ENCODE peak calls at places on chromosomes 12 and 14, in ten cellular contexts. One of them, this sample, is unnamed.

GRCh38 chr12:105205322-105206048 is 30.5 kb downstream of the APPL2 start:
- DNase-seq in stomach: no peak
- DNase-seq in K562: no peak
- DNase-seq in A549: no peak
- DNase-seq in ovary: no peak
- DNase-seq in SK-N-SH: no peak
- DNase-seq in sigmoid colon: no peak
- DNase-seq in HepG2: no peak
- DNase-seq in transverse colon: peak
- DNase-seq in tibial nerve: no peak
- DNase-seq in this sample: no peak

GRCh38 chr12:91892081-91892855 is 253.4 kb downstream of the BTG1 start:
- DNase-seq in tibial nerve: no peak
- DNase-seq in ovary: no peak
- DNase-seq in A549: no peak
- DNase-seq in SK-N-SH: no peak
- DNase-seq in K562: no peak
- DNase-seq in stomach: no peak
- DNase-seq in transverse colon: no peak
- DNase-seq in sigmoid colon: no peak
- DNase-seq in HepG2: no peak
- DNase-seq in this sample: no peak

GRCh38 chr12:118337194-118337838 is 35.4 kb downstream of the TAOK3 start:
- DNase-seq in A549: no peak
- DNase-seq in HepG2: no peak
- DNase-seq in sigmoid colon: no peak
- DNase-seq in transverse colon: no peak
- DNase-seq in SK-N-SH: no peak
- DNase-seq in ovary: no peak
- DNase-seq in K562: no peak
- DNase-seq in tibial nerve: no peak
- DNase-seq in stomach: no peak
- DNase-seq in this sample: no peak

GRCh38 chr12:58917699-58918334 is 2.5 kb downstream of the LRIG3 start:
- DNase-seq in K562: no peak
- DNase-seq in transverse colon: no peak
- DNase-seq in stomach: no peak
- DNase-seq in SK-N-SH: no peak
- DNase-seq in sigmoid colon: no peak
- DNase-seq in ovary: no peak
- DNase-seq in HepG2: no peak
- DNase-seq in tibial nerve: no peak
- DNase-seq in A549: no peak
- DNase-seq in this sample: no peak

GRCh38 chr14:64520699-64521098 is 16.1 kb downstream of the ZBTB1 start:
- DNase-seq in sigmoid colon: no peak
- DNase-seq in stomach: no peak
- DNase-seq in K562: no peak
- DNase-seq in transverse colon: no peak
- DNase-seq in HepG2: no peak
- DNase-seq in SK-N-SH: no peak
- DNase-seq in A549: no peak
- DNase-seq in ovary: no peak
- DNase-seq in tibial nerve: no peak
- DNase-seq in this sample: no peak

GRCh38 chr12:58860050-58860787 is 60.1 kb downstream of the LRIG3 start:
- DNase-seq in sigmoid colon: no peak
- DNase-seq in transverse colon: no peak
- DNase-seq in stomach: peak
- DNase-seq in K562: no peak
- DNase-seq in ovary: no peak
- DNase-seq in HepG2: peak
- DNase-seq in A549: no peak
- DNase-seq in SK-N-SH: no peak
- DNase-seq in tibial nerve: no peak
- DNase-seq in this sample: no peak

GRCh38 chr14:96324219-96324618 is 38.9 kb downstream of the ATG2B start:
- DNase-seq in transverse colon: no peak
- DNase-seq in ovary: no peak
- DNase-seq in SK-N-SH: no peak
- DNase-seq in K562: no peak
- DNase-seq in A549: no peak
- DNase-seq in sigmoid colon: no peak
- DNase-seq in stomach: no peak
- DNase-seq in tibial nerve: no peak
- DNase-seq in HepG2: no peak
- DNase-seq in this sample: peak

GRCh38 chr12:113049976-113050742 is 6.4 kb upstream of the DTX1 start:
- DNase-seq in stomach: no peak
- DNase-seq in transverse colon: peak
- DNase-seq in ovary: no peak
- DNase-seq in HepG2: peak
- DNase-seq in SK-N-SH: peak
- DNase-seq in tibial nerve: no peak
- DNase-seq in sigmoid colon: no peak
- DNase-seq in A549: peak
- DNase-seq in K562: no peak
- DNase-seq in this sample: no peak

GRCh38 chr14:58196198-58196597 is 3.8 kb upstream of the ACTR10 start:
- DNase-seq in K562: peak
- DNase-seq in sigmoid colon: no peak
- DNase-seq in tibial nerve: no peak
- DNase-seq in ovary: no peak
- DNase-seq in transverse colon: no peak
- DNase-seq in HepG2: no peak
- DNase-seq in stomach: no peak
- DNase-seq in A549: no peak
- DNase-seq in SK-N-SH: no peak
- DNase-seq in this sample: no peak

GRCh38 chr12:53453953-53454640 is 2.2 kb downstream of the PCBP2 start:
- DNase-seq in stomach: no peak
- DNase-seq in HepG2: no peak
- DNase-seq in tibial nerve: no peak
- DNase-seq in sigmoid colon: no peak
- DNase-seq in K562: no peak
- DNase-seq in A549: no peak
- DNase-seq in ovary: no peak
- DNase-seq in SK-N-SH: no peak
- DNase-seq in transverse colon: no peak
- DNase-seq in this sample: no peak

GRCh38 chr12:53461059-53461458 is 9.2 kb downstream of the PCBP2 start:
- DNase-seq in ovary: no peak
- DNase-seq in tibial nerve: no peak
- DNase-seq in HepG2: no peak
- DNase-seq in sigmoid colon: no peak
- DNase-seq in transverse colon: no peak
- DNase-seq in K562: no peak
- DNase-seq in SK-N-SH: no peak
- DNase-seq in A549: no peak
- DNase-seq in stomach: no peak
- DNase-seq in this sample: no peak

GRCh38 chr12:53454710-53455109 is 2.8 kb downstream of the PCBP2 start:
- DNase-seq in stomach: no peak
- DNase-seq in tibial nerve: no peak
- DNase-seq in HepG2: no peak
- DNase-seq in K562: no peak
- DNase-seq in A549: no peak
- DNase-seq in transverse colon: no peak
- DNase-seq in ovary: no peak
- DNase-seq in sigmoid colon: no peak
- DNase-seq in SK-N-SH: peak
- DNase-seq in this sample: no peak

GRCh38 chr12:53459097-53459496 is 7.2 kb downstream of the PCBP2 start:
- DNase-seq in ovary: no peak
- DNase-seq in HepG2: no peak
- DNase-seq in K562: no peak
- DNase-seq in sigmoid colon: no peak
- DNase-seq in stomach: no peak
- DNase-seq in SK-N-SH: no peak
- DNase-seq in transverse colon: no peak
- DNase-seq in tibial nerve: no peak
- DNase-seq in A549: no peak
- DNase-seq in this sample: no peak

DNA sequence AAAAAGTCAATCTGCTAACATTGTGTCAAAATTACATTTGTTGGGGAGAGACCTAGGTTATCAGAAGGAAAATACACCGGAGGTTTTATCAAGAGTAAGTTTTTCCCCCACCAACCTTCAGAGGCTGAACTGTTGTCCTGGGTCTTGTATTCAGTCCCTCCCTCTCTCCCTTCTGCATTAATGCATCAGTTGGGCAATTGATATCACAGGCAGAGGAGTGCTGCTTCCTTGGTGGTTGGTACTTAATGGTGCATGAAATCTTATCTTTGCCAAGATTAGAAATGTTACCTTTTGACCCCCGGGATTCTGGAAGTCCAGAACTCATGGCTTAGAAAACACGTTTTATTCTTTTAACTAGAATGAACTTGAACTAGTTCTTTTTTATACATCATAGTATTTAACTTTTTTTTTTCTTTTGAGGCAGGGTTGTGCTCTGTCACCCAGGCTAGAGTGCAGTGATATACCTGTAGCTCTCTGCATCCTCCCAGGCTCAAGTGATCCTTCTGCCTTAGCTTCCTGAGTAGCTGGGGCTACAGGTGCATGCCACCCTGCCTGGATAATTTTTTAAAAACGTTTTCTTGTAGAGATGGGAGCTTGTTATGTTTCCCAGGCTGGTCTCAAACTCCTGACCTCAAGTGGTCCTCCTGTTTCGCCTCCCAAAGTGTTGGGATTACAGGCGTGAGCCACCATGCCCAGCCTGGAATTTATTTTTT is 4.9 kb downstream of the PCBP2 start:
- DNase-seq in transverse colon: no peak
- DNase-seq in sigmoid colon: no peak
- DNase-seq in tibial nerve: no peak
- DNase-seq in A549: no peak
- DNase-seq in SK-N-SH: no peak
- DNase-seq in HepG2: no peak
- DNase-seq in K562: no peak
- DNase-seq in ovary: no peak
- DNase-seq in stomach: no peak
- DNase-seq in this sample: no peak
- H3K27ac ChIP-seq in transverse colon: no peak
- H3K27ac ChIP-seq in sigmoid colon: no peak
- H3K27ac ChIP-seq in tibial nerve: no peak
- H3K27ac ChIP-seq in A549: no peak
- H3K27ac ChIP-seq in SK-N-SH: no peak
- H3K27ac ChIP-seq in HepG2: no peak
- H3K27ac ChIP-seq in K562: no peak
- H3K27ac ChIP-seq in ovary: no peak
- H3K27ac ChIP-seq in stomach: no peak
- H3K27ac ChIP-seq in this sample: no peak

GRCh38 chr14:37452323-37452722 is 142.7 kb downstream of the FOXA1 start:
- DNase-seq in tibial nerve: no peak
- DNase-seq in HepG2: no peak
- DNase-seq in SK-N-SH: no peak
- DNase-seq in transverse colon: no peak
- DNase-seq in A549: no peak
- DNase-seq in K562: no peak
- DNase-seq in sigmoid colon: no peak
- DNase-seq in stomach: no peak
- DNase-seq in ovary: no peak
- DNase-seq in this sample: no peak

GRCh38 chr14:37443461-37443860 is 151.6 kb downstream of the FOXA1 start:
- DNase-seq in stomach: no peak
- DNase-seq in tibial nerve: no peak
- DNase-seq in transverse colon: no peak
- DNase-seq in A549: no peak
- DNase-seq in HepG2: no peak
- DNase-seq in K562: no peak
- DNase-seq in SK-N-SH: no peak
- DNase-seq in sigmoid colon: no peak
- DNase-seq in ovary: no peak
- DNase-seq in this sample: no peak

DNA sequence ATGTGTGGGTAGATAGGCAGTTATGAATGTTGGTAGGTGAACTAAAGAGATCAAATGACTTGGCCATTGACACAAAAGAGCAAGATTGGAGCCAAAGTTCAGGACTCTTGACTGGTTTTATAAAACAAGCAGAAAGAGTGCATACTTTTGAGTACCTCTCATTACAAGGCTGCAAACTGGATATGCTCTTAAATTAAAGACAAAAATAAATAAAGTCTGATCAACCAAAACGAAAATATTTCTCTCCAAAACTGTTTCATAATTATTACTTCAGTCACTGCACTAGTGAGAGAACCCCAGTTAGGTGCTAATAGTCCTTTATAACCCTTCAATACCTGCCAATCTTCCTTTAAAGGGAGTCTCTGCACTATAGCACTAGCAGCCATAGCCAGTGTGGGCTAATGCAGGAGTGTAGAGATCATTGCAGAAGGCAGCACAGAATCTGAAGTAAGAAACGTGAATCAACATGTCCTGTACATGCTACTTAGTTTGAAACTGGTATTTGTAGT is 147.1 kb downstream of the FOXA1 start:
- DNase-seq in tibial nerve: no peak
- DNase-seq in transverse colon: no peak
- DNase-seq in K562: no peak
- DNase-seq in stomach: no peak
- DNase-seq in HepG2: peak
- DNase-seq in sigmoid colon: no peak
- DNase-seq in SK-N-SH: no peak
- DNase-seq in A549: no peak
- DNase-seq in ovary: no peak
- DNase-seq in this sample: no peak
- TF ChIP-seq EP300 in tibial nerve: no peak
- TF ChIP-seq EP300 in transverse colon: no peak
- TF ChIP-seq EP300 in K562: no peak
- TF ChIP-seq EP300 in stomach: no peak
- TF ChIP-seq EP300 in HepG2: no peak
- TF ChIP-seq EP300 in sigmoid colon: no peak
- TF ChIP-seq EP300 in SK-N-SH: no peak
- TF ChIP-seq EP300 in A549: no peak
- TF ChIP-seq EP300 in ovary: no peak
- TF ChIP-seq EP300 in this sample: no peak

DNA sequence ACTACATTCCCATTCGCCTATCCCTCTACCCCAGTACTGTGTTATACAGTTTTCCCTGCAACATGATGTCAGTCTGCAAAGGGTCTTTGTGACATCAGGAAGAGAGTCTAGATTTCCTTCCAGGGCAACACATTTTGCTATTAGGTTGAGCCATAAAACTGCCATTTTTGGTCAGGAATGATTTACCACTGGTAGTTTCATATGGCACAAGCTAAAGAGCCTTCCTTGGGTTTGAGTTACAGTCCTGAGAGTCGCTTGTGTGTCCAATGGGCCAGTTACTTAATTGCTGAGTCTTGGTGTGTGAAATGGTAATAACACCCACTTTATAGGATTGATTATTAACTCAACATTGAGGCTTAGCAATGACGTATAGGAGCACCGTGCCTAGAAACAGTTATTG is 22.6 kb upstream of the AMIGO2 start:
- DNase-seq in transverse colon: no peak
- DNase-seq in HepG2: no peak
- DNase-seq in sigmoid colon: no peak
- DNase-seq in ovary: no peak
- DNase-seq in K562: no peak
- DNase-seq in SK-N-SH: no peak
- DNase-seq in tibial nerve: no peak
- DNase-seq in A549: no peak
- DNase-seq in stomach: no peak
- DNase-seq in this sample: no peak
- H3K27ac ChIP-seq in transverse colon: peak
- H3K27ac ChIP-seq in HepG2: no peak
- H3K27ac ChIP-seq in sigmoid colon: peak
- H3K27ac ChIP-seq in ovary: peak
- H3K27ac ChIP-seq in K562: no peak
- H3K27ac ChIP-seq in SK-N-SH: no peak
- H3K27ac ChIP-seq in tibial nerve: no peak
- H3K27ac ChIP-seq in A549: no peak
- H3K27ac ChIP-seq in stomach: peak
- H3K27ac ChIP-seq in this sample: peak

GRCh38 chr14:61733972-61734371 is 28.2 kb upstream of the SNAPC1 start:
- DNase-seq in ovary: no peak
- DNase-seq in K562: no peak
- DNase-seq in sigmoid colon: no peak
- DNase-seq in HepG2: no peak
- DNase-seq in stomach: no peak
- DNase-seq in A549: no peak
- DNase-seq in SK-N-SH: no peak
- DNase-seq in tibial nerve: no peak
- DNase-seq in transverse colon: no peak
- DNase-seq in this sample: no peak
- TF ChIP-seq EP300 in ovary: no peak
- TF ChIP-seq EP300 in K562: no peak
- TF ChIP-seq EP300 in sigmoid colon: no peak
- TF ChIP-seq EP300 in HepG2: no peak
- TF ChIP-seq EP300 in stomach: no peak
- TF ChIP-seq EP300 in A549: no peak
- TF ChIP-seq EP300 in SK-N-SH: no peak
- TF ChIP-seq EP300 in tibial nerve: no peak
- TF ChIP-seq EP300 in transverse colon: no peak
- TF ChIP-seq EP300 in this sample: no peak